ENCODE peak calls at places on chromosome 14, in nine cellular contexts. One of them, this sample, is unnamed.

GRCh38 chr14:77186911-77187648 is 5.5 kb downstream of the TMEM63C start:
- DNase-seq in MCF 10A: peak
- DNase-seq in stimulated activated CD4-positive, alpha-beta T cell treated with anti-CD3 and anti-CD28 coated beads, TNF-alpha, amount 100 ng/mL, for 24 hours: no peak
- DNase-seq in DMS 273 treated with DMSO at 0.1 percent for 48 hours: peak
- DNase-seq in GM20000: no peak
- DNase-seq in skeletal muscle cell: peak
- DNase-seq in anterior cingulate cortex: no peak
- DNase-seq in Right ventricle myocardium inferior: no peak
- DNase-seq in NCI-H146: no peak
- DNase-seq in this sample: no peak

GRCh38 chr14:68509188-68509953 is 283.5 kb downstream of the ZFP36L1 start:
- DNase-seq in NCI-H146: no peak
- DNase-seq in Right ventricle myocardium inferior: no peak
- DNase-seq in stimulated activated CD4-positive, alpha-beta T cell treated with anti-CD3 and anti-CD28 coated beads, TNF-alpha, amount 100 ng/mL, for 24 hours: no peak
- DNase-seq in MCF 10A: no peak
- DNase-seq in GM20000: no peak
- DNase-seq in anterior cingulate cortex: no peak
- DNase-seq in DMS 273 treated with DMSO at 0.1 percent for 48 hours: no peak
- DNase-seq in skeletal muscle cell: no peak
- DNase-seq in this sample: no peak

GRCh38 chr14:92366237-92366636 is 43.3 kb downstream of the SLC24A4 start:
- DNase-seq in Right ventricle myocardium inferior: no peak
- DNase-seq in NCI-H146: no peak
- DNase-seq in DMS 273 treated with DMSO at 0.1 percent for 48 hours: no peak
- DNase-seq in stimulated activated CD4-positive, alpha-beta T cell treated with anti-CD3 and anti-CD28 coated beads, TNF-alpha, amount 100 ng/mL, for 24 hours: no peak
- DNase-seq in anterior cingulate cortex: no peak
- DNase-seq in skeletal muscle cell: no peak
- DNase-seq in MCF 10A: no peak
- DNase-seq in GM20000: no peak
- DNase-seq in this sample: no peak

GRCh38 chr14:23862513-23862912 is 91.1 kb upstream of the DHRS4 start:
- DNase-seq in skeletal muscle cell: no peak
- DNase-seq in DMS 273 treated with DMSO at 0.1 percent for 48 hours: no peak
- DNase-seq in MCF 10A: no peak
- DNase-seq in Right ventricle myocardium inferior: no peak
- DNase-seq in NCI-H146: no peak
- DNase-seq in stimulated activated CD4-positive, alpha-beta T cell treated with anti-CD3 and anti-CD28 coated beads, TNF-alpha, amount 100 ng/mL, for 24 hours: no peak
- DNase-seq in GM20000: no peak
- DNase-seq in anterior cingulate cortex: no peak
- DNase-seq in this sample: no peak

GRCh38 chr14:32370720-32371119 is 41.6 kb downstream of the AKAP6 start:
- DNase-seq in MCF 10A: peak
- DNase-seq in GM20000: no peak
- DNase-seq in stimulated activated CD4-positive, alpha-beta T cell treated with anti-CD3 and anti-CD28 coated beads, TNF-alpha, amount 100 ng/mL, for 24 hours: no peak
- DNase-seq in Right ventricle myocardium inferior: no peak
- DNase-seq in DMS 273 treated with DMSO at 0.1 percent for 48 hours: no peak
- DNase-seq in anterior cingulate cortex: no peak
- DNase-seq in skeletal muscle cell: peak
- DNase-seq in NCI-H146: no peak
- DNase-seq in this sample: no peak

GRCh38 chr14:57038689-57039088 is 228.4 kb upstream of the OTX2 start:
- DNase-seq in Right ventricle myocardium inferior: no peak
- DNase-seq in stimulated activated CD4-positive, alpha-beta T cell treated with anti-CD3 and anti-CD28 coated beads, TNF-alpha, amount 100 ng/mL, for 24 hours: no peak
- DNase-seq in anterior cingulate cortex: no peak
- DNase-seq in skeletal muscle cell: no peak
- DNase-seq in NCI-H146: no peak
- DNase-seq in MCF 10A: no peak
- DNase-seq in GM20000: no peak
- DNase-seq in DMS 273 treated with DMSO at 0.1 percent for 48 hours: no peak
- DNase-seq in this sample: no peak

GRCh38 chr14:92959761-92960680 is 37.1 kb downstream of the CHGA start:
- DNase-seq in skeletal muscle cell: no peak
- DNase-seq in DMS 273 treated with DMSO at 0.1 percent for 48 hours: no peak
- DNase-seq in NCI-H146: peak
- DNase-seq in MCF 10A: no peak
- DNase-seq in anterior cingulate cortex: no peak
- DNase-seq in Right ventricle myocardium inferior: peak
- DNase-seq in stimulated activated CD4-positive, alpha-beta T cell treated with anti-CD3 and anti-CD28 coated beads, TNF-alpha, amount 100 ng/mL, for 24 hours: no peak
- DNase-seq in GM20000: no peak
- DNase-seq in this sample: no peak

GRCh38 chr14:92659765-92660561 is 88.5 kb downstream of the LGMN start:
- DNase-seq in GM20000: no peak
- DNase-seq in NCI-H146: no peak
- DNase-seq in skeletal muscle cell: no peak
- DNase-seq in anterior cingulate cortex: no peak
- DNase-seq in stimulated activated CD4-positive, alpha-beta T cell treated with anti-CD3 and anti-CD28 coated beads, TNF-alpha, amount 100 ng/mL, for 24 hours: no peak
- DNase-seq in DMS 273 treated with DMSO at 0.1 percent for 48 hours: no peak
- DNase-seq in MCF 10A: peak
- DNase-seq in Right ventricle myocardium inferior: no peak
- DNase-seq in this sample: no peak

GRCh38 chr14:105294142-105294597 is 6.6 kb downstream of the BRF1 start:
- DNase-seq in stimulated activated CD4-positive, alpha-beta T cell treated with anti-CD3 and anti-CD28 coated beads, TNF-alpha, amount 100 ng/mL, for 24 hours: no peak
- DNase-seq in MCF 10A: no peak
- DNase-seq in anterior cingulate cortex: peak
- DNase-seq in skeletal muscle cell: no peak
- DNase-seq in GM20000: no peak
- DNase-seq in DMS 273 treated with DMSO at 0.1 percent for 48 hours: no peak
- DNase-seq in NCI-H146: peak
- DNase-seq in Right ventricle myocardium inferior: peak
- DNase-seq in this sample: no peak

GRCh38 chr14:100292776-100293461 is 13.3 kb downstream of the SLC25A29 start:
- DNase-seq in MCF 10A: no peak
- DNase-seq in skeletal muscle cell: no peak
- DNase-seq in DMS 273 treated with DMSO at 0.1 percent for 48 hours: no peak
- DNase-seq in Right ventricle myocardium inferior: no peak
- DNase-seq in GM20000: no peak
- DNase-seq in stimulated activated CD4-positive, alpha-beta T cell treated with anti-CD3 and anti-CD28 coated beads, TNF-alpha, amount 100 ng/mL, for 24 hours: no peak
- DNase-seq in anterior cingulate cortex: no peak
- DNase-seq in NCI-H146: no peak
- DNase-seq in this sample: no peak

GRCh38 chr14:89550761-89551283 is 133.8 kb upstream of the FOXN3 start:
- DNase-seq in DMS 273 treated with DMSO at 0.1 percent for 48 hours: no peak
- DNase-seq in stimulated activated CD4-positive, alpha-beta T cell treated with anti-CD3 and anti-CD28 coated beads, TNF-alpha, amount 100 ng/mL, for 24 hours: no peak
- DNase-seq in GM20000: no peak
- DNase-seq in NCI-H146: no peak
- DNase-seq in Right ventricle myocardium inferior: no peak
- DNase-seq in MCF 10A: no peak
- DNase-seq in skeletal muscle cell: no peak
- DNase-seq in anterior cingulate cortex: no peak
- DNase-seq in this sample: no peak

GRCh38 chr14:95495538-95496025 is 20.9 kb downstream of the SYNE3 start:
- DNase-seq in stimulated activated CD4-positive, alpha-beta T cell treated with anti-CD3 and anti-CD28 coated beads, TNF-alpha, amount 100 ng/mL, for 24 hours: no peak
- DNase-seq in Right ventricle myocardium inferior: no peak
- DNase-seq in anterior cingulate cortex: no peak
- DNase-seq in NCI-H146: no peak
- DNase-seq in GM20000: peak
- DNase-seq in skeletal muscle cell: no peak
- DNase-seq in DMS 273 treated with DMSO at 0.1 percent for 48 hours: no peak
- DNase-seq in MCF 10A: no peak
- DNase-seq in this sample: no peak

GRCh38 chr14:68968051-68968450 is 11.1 kb downstream of the ACTN1 start:
- DNase-seq in MCF 10A: no peak
- DNase-seq in stimulated activated CD4-positive, alpha-beta T cell treated with anti-CD3 and anti-CD28 coated beads, TNF-alpha, amount 100 ng/mL, for 24 hours: no peak
- DNase-seq in NCI-H146: no peak
- DNase-seq in anterior cingulate cortex: no peak
- DNase-seq in GM20000: no peak
- DNase-seq in DMS 273 treated with DMSO at 0.1 percent for 48 hours: no peak
- DNase-seq in Right ventricle myocardium inferior: no peak
- DNase-seq in skeletal muscle cell: no peak
- DNase-seq in this sample: no peak

GRCh38 chr14:74348735-74349463 is 628 bp downstream of the VRTN start:
- DNase-seq in GM20000: no peak
- DNase-seq in DMS 273 treated with DMSO at 0.1 percent for 48 hours: no peak
- DNase-seq in stimulated activated CD4-positive, alpha-beta T cell treated with anti-CD3 and anti-CD28 coated beads, TNF-alpha, amount 100 ng/mL, for 24 hours: no peak
- DNase-seq in MCF 10A: no peak
- DNase-seq in NCI-H146: no peak
- DNase-seq in Right ventricle myocardium inferior: no peak
- DNase-seq in anterior cingulate cortex: no peak
- DNase-seq in skeletal muscle cell: no peak
- DNase-seq in this sample: no peak

GRCh38 chr14:100439781-100440180 is 116.6 kb downstream of the SLC25A47 start:
- DNase-seq in NCI-H146: no peak
- DNase-seq in stimulated activated CD4-positive, alpha-beta T cell treated with anti-CD3 and anti-CD28 coated beads, TNF-alpha, amount 100 ng/mL, for 24 hours: no peak
- DNase-seq in Right ventricle myocardium inferior: no peak
- DNase-seq in GM20000: no peak
- DNase-seq in DMS 273 treated with DMSO at 0.1 percent for 48 hours: no peak
- DNase-seq in anterior cingulate cortex: no peak
- DNase-seq in skeletal muscle cell: no peak
- DNase-seq in MCF 10A: peak
- DNase-seq in this sample: no peak

GRCh38 chr14:103542545-103543088 is 13.6 kb downstream of the TRMT61A start:
- DNase-seq in NCI-H146: peak
- DNase-seq in skeletal muscle cell: peak
- DNase-seq in stimulated activated CD4-positive, alpha-beta T cell treated with anti-CD3 and anti-CD28 coated beads, TNF-alpha, amount 100 ng/mL, for 24 hours: no peak
- DNase-seq in anterior cingulate cortex: peak
- DNase-seq in DMS 273 treated with DMSO at 0.1 percent for 48 hours: peak
- DNase-seq in Right ventricle myocardium inferior: peak
- DNase-seq in MCF 10A: no peak
- DNase-seq in GM20000: no peak
- DNase-seq in this sample: peak

GRCh38 chr14:61756135-61756534 is 6.1 kb upstream of the SNAPC1 start:
- DNase-seq in MCF 10A: no peak
- DNase-seq in Right ventricle myocardium inferior: no peak
- DNase-seq in skeletal muscle cell: no peak
- DNase-seq in DMS 273 treated with DMSO at 0.1 percent for 48 hours: no peak
- DNase-seq in GM20000: no peak
- DNase-seq in NCI-H146: no peak
- DNase-seq in stimulated activated CD4-positive, alpha-beta T cell treated with anti-CD3 and anti-CD28 coated beads, TNF-alpha, amount 100 ng/mL, for 24 hours: no peak
- DNase-seq in anterior cingulate cortex: no peak
- DNase-seq in this sample: no peak

GRCh38 chr14:24443053-24443683 is 592 bp upstream of the SDR39U1 start:
- DNase-seq in NCI-H146: no peak
- DNase-seq in stimulated activated CD4-positive, alpha-beta T cell treated with anti-CD3 and anti-CD28 coated beads, TNF-alpha, amount 100 ng/mL, for 24 hours: no peak
- DNase-seq in DMS 273 treated with DMSO at 0.1 percent for 48 hours: no peak
- DNase-seq in GM20000: no peak
- DNase-seq in Right ventricle myocardium inferior: no peak
- DNase-seq in skeletal muscle cell: no peak
- DNase-seq in anterior cingulate cortex: no peak
- DNase-seq in MCF 10A: no peak
- DNase-seq in this sample: no peak

GRCh38 chr14:28609228-28609828 is 157.3 kb upstream of the FOXG1 start:
- DNase-seq in Right ventricle myocardium inferior: peak
- DNase-seq in anterior cingulate cortex: peak
- DNase-seq in stimulated activated CD4-positive, alpha-beta T cell treated with anti-CD3 and anti-CD28 coated beads, TNF-alpha, amount 100 ng/mL, for 24 hours: no peak
- DNase-seq in NCI-H146: peak
- DNase-seq in GM20000: peak
- DNase-seq in MCF 10A: peak
- DNase-seq in DMS 273 treated with DMSO at 0.1 percent for 48 hours: no peak
- DNase-seq in skeletal muscle cell: no peak
- DNase-seq in this sample: peak

GRCh38 chr14:92487513-92488133 is 26.0 kb upstream of the RIN3 start:
- DNase-seq in skeletal muscle cell: no peak
- DNase-seq in DMS 273 treated with DMSO at 0.1 percent for 48 hours: no peak
- DNase-seq in GM20000: no peak
- DNase-seq in stimulated activated CD4-positive, alpha-beta T cell treated with anti-CD3 and anti-CD28 coated beads, TNF-alpha, amount 100 ng/mL, for 24 hours: no peak
- DNase-seq in NCI-H146: no peak
- DNase-seq in MCF 10A: no peak
- DNase-seq in anterior cingulate cortex: no peak
- DNase-seq in Right ventricle myocardium inferior: no peak
- DNase-seq in this sample: no peak

GRCh38 chr14:73729015-73729330 is 14.8 kb upstream of the PNMA1 start:
- DNase-seq in NCI-H146: no peak
- DNase-seq in anterior cingulate cortex: no peak
- DNase-seq in stimulated activated CD4-positive, alpha-beta T cell treated with anti-CD3 and anti-CD28 coated beads, TNF-alpha, amount 100 ng/mL, for 24 hours: no peak
- DNase-seq in MCF 10A: no peak
- DNase-seq in GM20000: no peak
- DNase-seq in Right ventricle myocardium inferior: no peak
- DNase-seq in DMS 273 treated with DMSO at 0.1 percent for 48 hours: no peak
- DNase-seq in skeletal muscle cell: no peak
- DNase-seq in this sample: no peak

GRCh38 chr14:85531594-85532391 is 1.8 kb downstream of the FLRT2 start:
- DNase-seq in stimulated activated CD4-positive, alpha-beta T cell treated with anti-CD3 and anti-CD28 coated beads, TNF-alpha, amount 100 ng/mL, for 24 hours: no peak
- DNase-seq in DMS 273 treated with DMSO at 0.1 percent for 48 hours: no peak
- DNase-seq in Right ventricle myocardium inferior: peak
- DNase-seq in GM20000: peak
- DNase-seq in skeletal muscle cell: peak
- DNase-seq in MCF 10A: peak
- DNase-seq in anterior cingulate cortex: peak
- DNase-seq in NCI-H146: no peak
- DNase-seq in this sample: peak

GRCh38 chr14:99884834-99885648 is 91.8 kb downstream of the EML1 start:
- DNase-seq in GM20000: peak
- DNase-seq in NCI-H146: peak
- DNase-seq in MCF 10A: peak
- DNase-seq in Right ventricle myocardium inferior: no peak
- DNase-seq in anterior cingulate cortex: no peak
- DNase-seq in skeletal muscle cell: no peak
- DNase-seq in DMS 273 treated with DMSO at 0.1 percent for 48 hours: no peak
- DNase-seq in stimulated activated CD4-positive, alpha-beta T cell treated with anti-CD3 and anti-CD28 coated beads, TNF-alpha, amount 100 ng/mL, for 24 hours: peak
- DNase-seq in this sample: no peak

GRCh38 chr14:92794547-92794941 is 439 bp downstream of the GOLGA5 start:
- DNase-seq in DMS 273 treated with DMSO at 0.1 percent for 48 hours: no peak
- DNase-seq in stimulated activated CD4-positive, alpha-beta T cell treated with anti-CD3 and anti-CD28 coated beads, TNF-alpha, amount 100 ng/mL, for 24 hours: no peak
- DNase-seq in MCF 10A: peak
- DNase-seq in Right ventricle myocardium inferior: no peak
- DNase-seq in NCI-H146: peak
- DNase-seq in skeletal muscle cell: no peak
- DNase-seq in anterior cingulate cortex: no peak
- DNase-seq in GM20000: no peak
- DNase-seq in this sample: no peak